ENCODE peak calls at places on chromosomes 11 and 22, in eight cellular contexts. X is thyroid gland, O is breast epithelium, G is adrenal gland, D is fibroblast of lung, C is HCT116, H is kidney, Z is SJSA1. K is an unnamed sample.

GRCh38 chr11:799641-800316 is 1.7 kb upstream of the SLC25A22 start:
- DNase-seq in D (no peak), H (no peak), C (no peak), Z (no peak), X (no peak), G (no peak), O (no peak), K (no peak)

GRCh38 chr22:35467788-35468187 is 67.8 kb downstream of the MCM5 start:
- DNase-seq in Z (no peak), D (peak; percentile 70), H (peak; percentile 94), X (peak; percentile 57), C (no peak), O (peak; percentile 75), G (peak; percentile 68), K (no peak)

GRCh38 chr11:81725691-81726090 is 1008.0 kb downstream of the FAM181B start:
- DNase-seq in O (no peak), X (no peak), D (peak; percentile 34), G (no peak), H (no peak), Z (no peak), C (no peak), K (no peak)

GRCh38 chr11:83303358-83303757 is 17.2 kb upstream of the CCDC90B start:
- DNase-seq in O (no peak), Z (no peak), G (no peak), C (no peak), H (no peak), X (no peak), D (no peak), K (no peak)

GRCh38 chr11:105392546-105392945 is 217.3 kb upstream of the GRIA4 start:
- DNase-seq in X (no peak), H (no peak), G (no peak), C (no peak), Z (no peak), D (peak; percentile 32), O (no peak), K (no peak)

GRCh38 chr11:128575956-128576340 is 11.4 kb downstream of the ETS1 start:
- DNase-seq in C (no peak), Z (no peak), G (peak; percentile 32), H (no peak), D (peak; percentile 83), X (peak; percentile 35), O (no peak), K (no peak)

GRCh38 chr11:83157755-83158473 is 983 bp downstream of the PCF11 start:
- DNase-seq in O (peak; percentile 56), H (peak; percentile 79), D (peak; percentile 65), C (no peak), Z (peak; percentile 53), X (peak; percentile 52), G (peak; percentile 67), K (no peak)

GRCh38 chr11:109612481-109612880 is 190.5 kb downstream of the C11orf87 start:
- DNase-seq in H (no peak), D (no peak), Z (no peak), G (no peak), C (no peak), O (no peak), X (no peak), K (no peak)

GRCh38 chr11:46243796-46244109 is 33.7 kb upstream of the CREB3L1 start:
- DNase-seq in C (no peak), D (no peak), G (no peak), Z (no peak), H (no peak), X (no peak), O (no peak), K (peak; percentile 24)

GRCh38 chr22:27488456-27489224 is 312.9 kb downstream of the MN1 start:
- DNase-seq in G (no peak), Z (peak; percentile 43), D (peak; percentile 7), O (no peak), C (no peak), H (no peak), X (no peak), K (no peak)

DNA sequence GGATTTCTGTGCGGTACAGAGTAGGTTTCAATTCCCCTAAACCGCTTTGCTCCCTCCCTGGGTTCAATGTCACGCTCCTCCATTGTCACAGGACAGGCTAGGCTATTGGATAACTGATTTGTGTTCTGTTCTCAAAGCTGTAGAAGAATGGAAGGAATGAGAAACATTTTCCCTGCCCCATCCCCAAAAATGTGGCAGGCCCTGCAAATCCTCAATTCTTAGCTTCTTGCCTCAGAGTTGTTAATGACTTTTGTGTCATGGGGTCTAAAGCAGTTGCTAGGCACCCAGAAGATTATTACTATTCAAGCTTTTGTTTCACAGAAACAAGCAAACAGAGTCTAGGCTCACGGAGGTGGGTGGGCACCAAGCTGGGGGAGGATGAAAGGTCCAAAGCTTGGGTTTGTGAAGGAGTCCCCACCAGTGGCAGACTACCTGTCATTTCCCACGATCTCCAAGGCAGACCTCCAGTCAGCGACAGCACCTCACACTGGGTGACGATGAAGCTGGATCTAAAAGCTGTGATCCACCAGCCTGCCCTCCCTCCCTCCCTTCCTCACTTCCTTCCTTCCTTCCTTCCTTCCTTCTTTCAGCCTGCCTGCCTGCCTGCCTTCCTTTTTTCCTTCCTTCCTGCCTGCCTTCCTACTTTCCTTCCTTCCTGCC is 1080.2 kb downstream of the OPCML start:
- DNase-seq in D (no peak), X (no peak), H (no peak), C (no peak), Z (no peak), O (no peak), G (no peak), K (no peak)
- H3K4me3 ChIP-seq in D (no peak overlapping the region), X (no peak overlapping the region), H (no peak overlapping the region), C (no peak overlapping the region), Z (no peak overlapping the region), O (no peak overlapping the region), G (no peak overlapping the region), K (no peak overlapping the region)

GRCh38 chr11:60973699-60974098 is 2.2 kb downstream of the CD6 start:
- DNase-seq in H (no peak), X (no peak), D (no peak), Z (no peak), C (no peak), G (no peak), O (no peak), K (no peak)

GRCh38 chr11:60971520-60971919 is at the start of gene CD6:
- DNase-seq in Z (no peak), G (no peak), H (no peak), O (no peak), C (no peak), D (no peak), X (no peak), K (no peak)

GRCh38 chr11:60970369-60970774 is 1.1 kb upstream of the CD6 start:
- DNase-seq in O (no peak), C (peak; percentile 16), H (no peak), Z (peak; percentile 29), X (peak; percentile 61), D (peak; percentile 13), G (peak; percentile 69), K (no peak)

GRCh38 chr11:60970890-60971289 is 590 bp upstream of the CD6 start:
- DNase-seq in Z (no peak), D (no peak), C (no peak), H (no peak), X (no peak), G (no peak), O (no peak), K (no peak)

DNA sequence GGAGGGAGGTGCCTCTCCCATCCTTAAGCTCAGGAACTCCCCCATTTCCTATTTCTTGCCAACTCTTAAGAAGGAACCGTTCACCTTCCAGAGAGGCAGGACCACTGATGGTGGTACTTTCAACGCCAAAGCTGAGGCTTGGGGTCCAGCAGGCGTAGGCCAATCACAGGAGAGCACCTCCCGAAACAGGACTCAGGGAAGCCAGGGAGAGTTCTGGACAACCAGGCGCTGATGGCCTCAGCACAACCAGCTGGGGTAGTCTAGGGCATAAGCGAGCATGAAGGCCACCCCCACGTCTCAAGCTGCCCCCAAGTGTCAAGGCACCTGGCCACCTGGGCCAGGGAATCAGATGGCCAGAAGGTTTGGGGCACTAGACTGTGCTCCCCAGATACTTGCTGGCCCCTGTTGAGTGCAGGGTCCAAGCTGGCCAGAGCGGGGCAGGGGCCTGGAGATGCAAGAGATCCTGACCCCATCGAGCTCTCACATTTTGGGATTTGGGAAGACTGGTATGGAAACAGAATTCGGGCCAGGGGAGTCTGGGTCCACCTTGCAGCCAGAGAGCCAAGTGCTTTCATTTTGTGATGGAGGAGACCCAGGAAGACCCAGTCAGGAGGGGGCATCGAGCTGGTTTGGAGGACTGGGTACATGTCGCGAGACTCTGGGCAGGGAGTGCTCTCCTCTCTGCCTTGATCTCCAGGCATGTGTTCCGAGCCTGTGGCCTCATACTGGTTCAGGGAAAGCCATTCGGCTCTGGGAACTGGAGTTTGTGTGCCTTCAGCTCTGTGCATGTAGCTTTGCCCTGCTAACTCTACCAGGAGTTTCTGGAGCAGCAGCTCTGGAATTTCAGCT is 926 bp downstream of the CD6 start:
- DNase-seq in O (no peak), G (no peak), X (no peak), H (no peak), Z (no peak), D (no peak), C (no peak), K (no peak)
- H3K27ac ChIP-seq in O (no peak overlapping the region), G (no peak overlapping the region), X (no peak overlapping the region), H (no peak overlapping the region), Z (no peak overlapping the region), D (no peak overlapping the region), C (no peak overlapping the region), K (no peak overlapping the region)

DNA sequence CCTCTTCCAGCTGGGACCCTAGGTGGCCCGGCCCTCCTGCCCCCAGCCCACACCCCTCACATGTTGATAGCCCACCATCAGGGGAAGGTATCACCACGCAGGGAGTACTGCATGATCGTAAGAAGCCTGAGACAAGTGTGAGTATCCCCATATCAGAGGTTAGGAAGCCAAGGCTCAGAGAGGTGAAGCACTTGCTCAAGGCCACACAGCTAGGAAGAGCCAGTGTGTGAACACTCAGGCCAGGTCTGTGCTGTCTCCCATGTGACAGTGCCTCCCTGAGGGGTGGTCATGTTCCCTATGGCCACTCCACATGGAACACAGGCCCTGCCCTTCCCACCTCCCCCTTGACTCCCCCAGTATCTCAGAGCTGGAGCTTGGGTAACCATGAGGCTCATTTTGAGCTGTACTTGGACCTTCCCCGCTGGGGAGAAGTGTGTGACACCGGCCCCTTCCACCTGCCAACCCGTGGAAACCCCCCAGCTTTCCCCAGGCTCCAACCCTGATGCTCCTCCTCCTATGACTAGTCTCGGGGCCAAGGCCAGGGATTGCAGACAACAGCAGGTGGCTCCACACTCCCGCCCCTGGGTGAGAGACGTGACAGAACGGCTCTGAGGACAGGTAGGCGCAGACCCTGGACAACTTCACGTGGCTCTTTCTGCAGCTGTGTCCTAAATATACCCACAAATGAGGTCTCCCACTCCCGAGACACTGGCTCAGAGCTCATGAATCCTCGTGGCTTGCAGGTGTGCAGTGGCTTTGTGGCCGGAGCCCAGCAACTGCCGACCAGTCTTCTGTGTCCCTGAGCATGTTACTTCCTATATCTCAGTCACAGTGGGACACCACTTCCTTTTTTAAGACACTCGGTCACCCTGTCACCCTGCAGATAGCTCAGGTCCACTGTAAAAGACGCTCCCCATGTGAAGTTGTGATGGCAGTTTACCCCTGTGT is 55.3 kb downstream of the NECTIN1 start:
- DNase-seq in G (peak; percentile 59), D (no peak), O (no peak), X (no peak), Z (no peak), H (no peak), C (no peak), K (no peak)
- H3K4me3 ChIP-seq in G (no peak overlapping the region), D (no peak overlapping the region), O (no peak overlapping the region), X (no peak overlapping the region), Z (no peak overlapping the region), H (no peak overlapping the region), C (no peak overlapping the region), K (no peak overlapping the region)

DNA sequence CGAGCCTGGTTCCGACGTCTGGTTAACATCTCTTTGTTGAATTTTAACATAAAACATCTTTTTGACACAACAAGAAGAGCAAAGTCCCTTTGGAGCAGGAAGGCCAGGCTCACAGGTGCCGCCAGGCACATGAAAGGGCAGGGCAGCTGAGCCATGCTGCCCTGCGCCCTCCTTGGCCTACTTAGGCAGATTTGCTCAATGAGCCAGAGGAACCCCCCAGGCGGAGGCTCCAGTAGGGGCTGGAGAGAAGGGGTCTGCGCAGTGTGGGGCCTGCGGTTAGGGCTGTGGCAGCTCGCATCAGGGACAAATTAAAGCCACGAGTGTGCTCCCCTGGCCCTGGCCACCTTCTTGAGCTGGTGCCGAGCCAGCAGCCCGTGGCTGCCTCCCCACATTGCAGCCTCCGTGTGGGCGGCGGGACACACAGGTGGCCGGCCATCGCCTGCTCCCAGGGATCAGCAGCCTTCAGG is 9.9 kb upstream of the SLC22A12 start:
- DNase-seq in C (no peak), H (no peak), D (no peak), G (no peak), Z (no peak), O (no peak), X (no peak), K (no peak)
- H3K27ac ChIP-seq in C (no peak overlapping the region), H (peak overlapping the region; percentile 84), D (no peak overlapping the region), G (no peak overlapping the region), Z (no peak overlapping the region), O (no peak overlapping the region), X (no peak overlapping the region), K (no peak overlapping the region)